ENCODE peak calls at places on chromosomes 16 and 17, in eight cellular contexts. One of them, this sample, is unnamed.

GRCh38 chr16:2475413-2476344 is 752 bp downstream of the TBC1D24 start:
- DNase-seq in mammary epithelial cell: no peak
- DNase-seq in H9: peak
- DNase-seq in keratinocyte: no peak
- DNase-seq in mesenchymal stem cell: no peak
- DNase-seq in DND-41: peak
- DNase-seq in IMR-90: no peak
- DNase-seq in fibroblast of lung: no peak
- DNase-seq in this sample: peak

GRCh38 chr17:42683407-42684031 is 1.2 kb downstream of the CNTNAP1 start:
- DNase-seq in IMR-90: peak
- DNase-seq in mammary epithelial cell: no peak
- DNase-seq in mesenchymal stem cell: peak
- DNase-seq in keratinocyte: no peak
- DNase-seq in H9: peak
- DNase-seq in fibroblast of lung: no peak
- DNase-seq in DND-41: no peak
- DNase-seq in this sample: no peak

GRCh38 chr16:82960923-82961322 is 334.2 kb downstream of the CDH13 start:
- DNase-seq in keratinocyte: no peak
- DNase-seq in fibroblast of lung: no peak
- DNase-seq in IMR-90: no peak
- DNase-seq in H9: no peak
- DNase-seq in DND-41: no peak
- DNase-seq in mesenchymal stem cell: no peak
- DNase-seq in mammary epithelial cell: no peak
- DNase-seq in this sample: no peak

GRCh38 chr17:64319531-64319930 is 56.5 kb upstream of the TEX2 start:
- DNase-seq in mammary epithelial cell: no peak
- DNase-seq in keratinocyte: no peak
- DNase-seq in IMR-90: no peak
- DNase-seq in fibroblast of lung: no peak
- DNase-seq in mesenchymal stem cell: no peak
- DNase-seq in H9: no peak
- DNase-seq in DND-41: no peak
- DNase-seq in this sample: no peak

GRCh38 chr16:24135624-24136296 is 120.4 kb upstream of the CACNG3 start:
- DNase-seq in IMR-90: no peak
- DNase-seq in mesenchymal stem cell: no peak
- DNase-seq in mammary epithelial cell: no peak
- DNase-seq in fibroblast of lung: no peak
- DNase-seq in keratinocyte: no peak
- DNase-seq in H9: peak
- DNase-seq in DND-41: no peak
- DNase-seq in this sample: no peak

GRCh38 chr17:61401280-61402072 is 1.8 kb downstream of the TBX2 start:
- DNase-seq in mammary epithelial cell: no peak
- DNase-seq in DND-41: no peak
- DNase-seq in IMR-90: peak
- DNase-seq in mesenchymal stem cell: peak
- DNase-seq in fibroblast of lung: peak
- DNase-seq in H9: peak
- DNase-seq in keratinocyte: no peak
- DNase-seq in this sample: peak

GRCh38 chr16:30092373-30093010 is 768 bp upstream of the TBX6 start:
- DNase-seq in H9: peak
- DNase-seq in mammary epithelial cell: no peak
- DNase-seq in IMR-90: peak
- DNase-seq in mesenchymal stem cell: peak
- DNase-seq in keratinocyte: no peak
- DNase-seq in DND-41: peak
- DNase-seq in fibroblast of lung: peak
- DNase-seq in this sample: peak

GRCh38 chr17:41739661-41740352 is 5.4 kb upstream of the HAP1 start:
- DNase-seq in keratinocyte: peak
- DNase-seq in H9: no peak
- DNase-seq in IMR-90: peak
- DNase-seq in mesenchymal stem cell: peak
- DNase-seq in fibroblast of lung: no peak
- DNase-seq in DND-41: no peak
- DNase-seq in mammary epithelial cell: peak
- DNase-seq in this sample: peak

GRCh38 chr16:52526830-52527229 is 20.1 kb downstream of the TOX3 start:
- DNase-seq in IMR-90: no peak
- DNase-seq in mammary epithelial cell: no peak
- DNase-seq in keratinocyte: no peak
- DNase-seq in H9: no peak
- DNase-seq in fibroblast of lung: no peak
- DNase-seq in mesenchymal stem cell: no peak
- DNase-seq in DND-41: no peak
- DNase-seq in this sample: no peak
- H3K4me2 ChIP-seq in IMR-90: no peak
- H3K4me2 ChIP-seq in mammary epithelial cell: no peak
- H3K4me2 ChIP-seq in keratinocyte: no peak
- H3K4me2 ChIP-seq in H9: no peak
- H3K4me2 ChIP-seq in fibroblast of lung: no peak
- H3K4me2 ChIP-seq in mesenchymal stem cell: no peak
- H3K4me2 ChIP-seq in DND-41: no peak
- H3K4me2 ChIP-seq in this sample: no peak

DNA sequence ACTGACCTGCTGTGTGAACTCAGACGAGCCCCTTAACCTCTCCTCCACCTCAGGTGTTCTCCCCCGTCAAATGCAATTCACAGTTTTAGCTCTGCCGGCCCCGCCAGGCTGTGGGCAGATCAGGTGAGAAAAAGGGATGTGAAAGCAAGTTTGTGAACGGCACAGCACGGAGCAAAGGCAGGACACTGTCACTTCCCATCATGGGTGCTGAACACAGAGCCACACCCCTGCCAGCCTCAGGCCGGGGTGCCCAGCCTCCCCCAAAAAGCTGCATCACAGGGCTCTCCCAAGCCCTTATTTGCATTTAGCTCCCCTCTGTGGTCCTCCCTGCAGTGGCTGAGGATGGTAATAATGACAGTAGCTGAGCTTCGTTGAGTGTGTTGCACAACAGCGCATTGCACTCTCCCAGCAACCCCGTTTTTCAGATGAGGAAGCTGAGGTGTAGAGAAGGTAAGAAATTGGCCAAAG is 88.8 kb upstream of the TNRC6C start:
- DNase-seq in mesenchymal stem cell: no peak
- DNase-seq in DND-41: no peak
- DNase-seq in IMR-90: no peak
- DNase-seq in fibroblast of lung: no peak
- DNase-seq in mammary epithelial cell: no peak
- DNase-seq in H9: no peak
- DNase-seq in keratinocyte: no peak
- DNase-seq in this sample: no peak
- H2AFZ ChIP-seq in mesenchymal stem cell: no peak
- H2AFZ ChIP-seq in DND-41: no peak
- H2AFZ ChIP-seq in IMR-90: no peak
- H2AFZ ChIP-seq in fibroblast of lung: no peak
- H2AFZ ChIP-seq in mammary epithelial cell: no peak
- H2AFZ ChIP-seq in H9: no peak
- H2AFZ ChIP-seq in keratinocyte: no peak
- H2AFZ ChIP-seq in this sample: no peak

GRCh38 chr17:19533718-19534561 is at the start of gene SLC47A1:
- DNase-seq in H9: peak
- DNase-seq in fibroblast of lung: no peak
- DNase-seq in DND-41: no peak
- DNase-seq in mammary epithelial cell: peak
- DNase-seq in mesenchymal stem cell: peak
- DNase-seq in keratinocyte: no peak
- DNase-seq in IMR-90: no peak
- DNase-seq in this sample: peak
- H3K9ac ChIP-seq in H9: no peak
- H3K9ac ChIP-seq in fibroblast of lung: no peak
- H3K9ac ChIP-seq in DND-41: no peak
- H3K9ac ChIP-seq in mammary epithelial cell: no peak
- H3K9ac ChIP-seq in mesenchymal stem cell: peak
- H3K9ac ChIP-seq in keratinocyte: no peak
- H3K9ac ChIP-seq in IMR-90: no peak
- H3K9ac ChIP-seq in this sample: no peak

GRCh38 chr17:3712811-3713463 is 10.8 kb upstream of the HASPIN start:
- DNase-seq in mesenchymal stem cell: peak
- DNase-seq in IMR-90: no peak
- DNase-seq in DND-41: peak
- DNase-seq in fibroblast of lung: no peak
- DNase-seq in H9: no peak
- DNase-seq in mammary epithelial cell: no peak
- DNase-seq in keratinocyte: no peak
- DNase-seq in this sample: no peak
- H3K4me2 ChIP-seq in mesenchymal stem cell: no peak
- H3K4me2 ChIP-seq in IMR-90: no peak
- H3K4me2 ChIP-seq in DND-41: no peak
- H3K4me2 ChIP-seq in fibroblast of lung: no peak
- H3K4me2 ChIP-seq in H9: no peak
- H3K4me2 ChIP-seq in mammary epithelial cell: no peak
- H3K4me2 ChIP-seq in keratinocyte: no peak
- H3K4me2 ChIP-seq in this sample: no peak

DNA sequence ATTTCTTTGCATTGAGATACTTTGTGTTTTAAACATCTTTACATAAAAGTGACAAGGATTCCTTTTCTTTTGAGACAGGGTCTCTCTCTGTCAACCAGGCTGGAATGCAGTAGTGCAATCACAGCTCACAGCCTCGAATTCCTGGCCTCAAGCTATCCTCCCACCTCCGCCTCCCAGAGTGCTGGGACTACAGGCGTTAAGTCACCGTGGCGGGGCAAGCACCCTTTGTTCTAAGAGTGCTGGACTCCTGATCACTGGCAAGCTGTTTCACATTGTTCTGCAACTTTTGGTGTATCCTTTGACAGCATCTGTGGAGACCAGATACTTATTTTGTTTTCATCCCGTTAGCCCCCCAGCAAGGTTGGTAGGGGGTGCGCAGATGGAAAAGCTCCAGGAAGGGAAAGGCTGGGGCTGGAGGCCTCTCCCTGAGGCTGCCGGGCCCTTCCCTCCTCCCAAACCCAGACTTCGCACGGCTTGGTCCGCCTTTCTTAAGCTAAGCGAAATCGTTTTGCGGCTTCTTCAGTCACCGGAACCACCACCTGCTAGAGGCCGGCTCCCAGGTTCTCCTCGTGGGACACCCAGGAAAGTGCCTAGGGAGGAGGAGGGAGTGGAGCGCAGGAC is 1.1 kb downstream of the ST6GALNAC2 start:
- DNase-seq in mesenchymal stem cell: no peak
- DNase-seq in H9: no peak
- DNase-seq in keratinocyte: no peak
- DNase-seq in mammary epithelial cell: peak
- DNase-seq in DND-41: no peak
- DNase-seq in fibroblast of lung: no peak
- DNase-seq in IMR-90: no peak
- DNase-seq in this sample: no peak
- H2AFZ ChIP-seq in mesenchymal stem cell: peak
- H2AFZ ChIP-seq in H9: no peak
- H2AFZ ChIP-seq in keratinocyte: no peak
- H2AFZ ChIP-seq in mammary epithelial cell: peak
- H2AFZ ChIP-seq in DND-41: no peak
- H2AFZ ChIP-seq in fibroblast of lung: peak
- H2AFZ ChIP-seq in IMR-90: peak
- H2AFZ ChIP-seq in this sample: peak

GRCh38 chr16:19287241-19287640 is 1.7 kb downstream of the CLEC19A start:
- DNase-seq in IMR-90: no peak
- DNase-seq in mammary epithelial cell: no peak
- DNase-seq in keratinocyte: no peak
- DNase-seq in fibroblast of lung: no peak
- DNase-seq in mesenchymal stem cell: no peak
- DNase-seq in H9: no peak
- DNase-seq in DND-41: no peak
- DNase-seq in this sample: no peak
- H3K9ac ChIP-seq in IMR-90: no peak
- H3K9ac ChIP-seq in mammary epithelial cell: no peak
- H3K9ac ChIP-seq in keratinocyte: no peak
- H3K9ac ChIP-seq in fibroblast of lung: no peak
- H3K9ac ChIP-seq in mesenchymal stem cell: no peak
- H3K9ac ChIP-seq in H9: no peak
- H3K9ac ChIP-seq in DND-41: no peak
- H3K9ac ChIP-seq in this sample: no peak

GRCh38 chr16:81795193-81795592 is 16.1 kb downstream of the PLCG2 start:
- DNase-seq in H9: no peak
- DNase-seq in IMR-90: no peak
- DNase-seq in mammary epithelial cell: no peak
- DNase-seq in DND-41: no peak
- DNase-seq in fibroblast of lung: no peak
- DNase-seq in mesenchymal stem cell: no peak
- DNase-seq in keratinocyte: no peak
- DNase-seq in this sample: no peak
- H3K4me2 ChIP-seq in H9: no peak
- H3K4me2 ChIP-seq in IMR-90: no peak
- H3K4me2 ChIP-seq in mammary epithelial cell: no peak
- H3K4me2 ChIP-seq in DND-41: no peak
- H3K4me2 ChIP-seq in fibroblast of lung: no peak
- H3K4me2 ChIP-seq in mesenchymal stem cell: no peak
- H3K4me2 ChIP-seq in keratinocyte: no peak
- H3K4me2 ChIP-seq in this sample: no peak

DNA sequence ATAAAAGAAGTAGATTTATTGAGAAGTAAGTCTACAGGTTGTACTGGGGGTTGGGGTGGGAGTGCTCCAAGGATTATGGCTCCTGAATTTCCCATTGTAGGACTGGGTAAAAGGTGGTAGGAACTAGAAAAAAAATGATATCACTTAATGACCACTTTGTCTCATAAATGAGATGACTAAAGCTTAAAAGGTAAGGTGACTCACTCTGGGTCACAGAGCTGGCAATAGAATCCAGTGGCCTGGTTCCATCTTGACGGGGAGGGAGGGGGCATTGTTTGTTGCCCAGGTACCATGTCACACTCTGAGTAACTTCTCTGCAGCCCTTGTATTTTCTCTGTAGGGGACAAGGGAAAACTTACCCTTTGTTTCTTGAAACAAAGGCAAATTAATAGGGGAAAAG is 126.1 kb downstream of the PITPNC1 start:
- DNase-seq in DND-41: no peak
- DNase-seq in mammary epithelial cell: peak
- DNase-seq in mesenchymal stem cell: no peak
- DNase-seq in keratinocyte: no peak
- DNase-seq in IMR-90: peak
- DNase-seq in fibroblast of lung: no peak
- DNase-seq in H9: peak
- DNase-seq in this sample: peak
- H2AFZ ChIP-seq in DND-41: no peak
- H2AFZ ChIP-seq in mammary epithelial cell: no peak
- H2AFZ ChIP-seq in mesenchymal stem cell: no peak
- H2AFZ ChIP-seq in keratinocyte: no peak
- H2AFZ ChIP-seq in IMR-90: no peak
- H2AFZ ChIP-seq in fibroblast of lung: no peak
- H2AFZ ChIP-seq in H9: no peak
- H2AFZ ChIP-seq in this sample: no peak

This sample was measured in GM23248.